ENCODE peak calls at places on chromosome 16, in six cellular contexts. One of them, this sample, is unnamed.

GRCh38 chr16:1929578-1930337 is 11.5 kb upstream of the HS3ST6 start:
- DNase-seq in OCI-LY7: peak; percentile 90
- DNase-seq in omental fat pad: peak; percentile 75
- DNase-seq in smooth muscle cell of the brain vasculature: peak; percentile 41
- DNase-seq in T-cell: peak; percentile 84
- DNase-seq in substantia nigra: peak; percentile 81
- DNase-seq in this sample: no peak

GRCh38 chr16:55663770-55664677 is 8.2 kb downstream of the SLC6A2 start:
- DNase-seq in OCI-LY7: no peak
- DNase-seq in omental fat pad: no peak
- DNase-seq in smooth muscle cell of the brain vasculature: no peak
- DNase-seq in T-cell: no peak
- DNase-seq in substantia nigra: no peak
- DNase-seq in this sample: no peak

GRCh38 chr16:11098601-11099377 is 154.4 kb downstream of the CLEC16A start:
- DNase-seq in OCI-LY7: no peak
- DNase-seq in omental fat pad: no peak
- DNase-seq in smooth muscle cell of the brain vasculature: no peak
- DNase-seq in T-cell: no peak
- DNase-seq in substantia nigra: peak; percentile 39
- DNase-seq in this sample: no peak

GRCh38 chr16:56354746-56355145 is 70.6 kb downstream of the AMFR start:
- DNase-seq in OCI-LY7: no peak
- DNase-seq in omental fat pad: peak; percentile 16
- DNase-seq in smooth muscle cell of the brain vasculature: no peak
- DNase-seq in T-cell: no peak
- DNase-seq in substantia nigra: no peak
- DNase-seq in this sample: no peak

GRCh38 chr16:66927918-66928649 is 2.7 kb upstream of the RRAD start:
- DNase-seq in OCI-LY7: no peak
- DNase-seq in omental fat pad: no peak
- DNase-seq in smooth muscle cell of the brain vasculature: no peak
- DNase-seq in T-cell: no peak
- DNase-seq in substantia nigra: no peak
- DNase-seq in this sample: no peak

GRCh38 chr16:1510272-1510671 is 17.1 kb downstream of the TELO2 start:
- DNase-seq in OCI-LY7: no peak
- DNase-seq in omental fat pad: no peak
- DNase-seq in smooth muscle cell of the brain vasculature: no peak
- DNase-seq in T-cell: no peak
- DNase-seq in substantia nigra: no peak
- DNase-seq in this sample: no peak

GRCh38 chr16:10992112-10992511 is 47.7 kb downstream of the CLEC16A start:
- DNase-seq in OCI-LY7: no peak
- DNase-seq in omental fat pad: no peak
- DNase-seq in smooth muscle cell of the brain vasculature: peak; percentile 12
- DNase-seq in T-cell: no peak
- DNase-seq in substantia nigra: no peak
- DNase-seq in this sample: no peak

GRCh38 chr16:962901-963814 is 7.6 kb downstream of the LMF1 start:
- DNase-seq in OCI-LY7: no peak
- DNase-seq in omental fat pad: no peak
- DNase-seq in smooth muscle cell of the brain vasculature: no peak
- DNase-seq in T-cell: no peak
- DNase-seq in substantia nigra: no peak
- DNase-seq in this sample: no peak

GRCh38 chr16:81650982-81651562 is 128.0 kb upstream of the PLCG2 start:
- DNase-seq in OCI-LY7: no peak
- DNase-seq in omental fat pad: no peak
- DNase-seq in smooth muscle cell of the brain vasculature: no peak
- DNase-seq in T-cell: no peak
- DNase-seq in substantia nigra: no peak
- DNase-seq in this sample: no peak

GRCh38 chr16:21260870-21261791 is 17.0 kb downstream of the CRYM start:
- DNase-seq in OCI-LY7: no peak
- DNase-seq in omental fat pad: no peak
- DNase-seq in smooth muscle cell of the brain vasculature: no peak
- DNase-seq in T-cell: no peak
- DNase-seq in substantia nigra: no peak
- DNase-seq in this sample: no peak

GRCh38 chr16:85995591-85996461 is 96.9 kb downstream of the IRF8 start:
- DNase-seq in OCI-LY7: peak; percentile 69
- DNase-seq in omental fat pad: no peak
- DNase-seq in smooth muscle cell of the brain vasculature: no peak
- DNase-seq in T-cell: no peak
- DNase-seq in substantia nigra: no peak
- DNase-seq in this sample: no peak

GRCh38 chr16:12681653-12682052 is 122.0 kb downstream of the CPPED1 start:
- DNase-seq in OCI-LY7: no peak
- DNase-seq in omental fat pad: no peak
- DNase-seq in smooth muscle cell of the brain vasculature: no peak
- DNase-seq in T-cell: no peak
- DNase-seq in substantia nigra: no peak
- DNase-seq in this sample: no peak

GRCh38 chr16:64092284-64092683 is 1029.6 kb downstream of the CDH11 start:
- DNase-seq in OCI-LY7: no peak
- DNase-seq in omental fat pad: no peak
- DNase-seq in smooth muscle cell of the brain vasculature: no peak
- DNase-seq in T-cell: no peak
- DNase-seq in substantia nigra: no peak
- DNase-seq in this sample: no peak

GRCh38 chr16:3187798-3188674 is at the start of gene OR1F1:
- DNase-seq in OCI-LY7: no peak
- DNase-seq in omental fat pad: no peak
- DNase-seq in smooth muscle cell of the brain vasculature: no peak
- DNase-seq in T-cell: peak; percentile 36
- DNase-seq in substantia nigra: no peak
- DNase-seq in this sample: peak; percentile 65

GRCh38 chr16:46903255-46903905 is 19.2 kb downstream of the GPT2 start:
- DNase-seq in OCI-LY7: no peak
- DNase-seq in omental fat pad: no peak
- DNase-seq in smooth muscle cell of the brain vasculature: no peak
- DNase-seq in T-cell: no peak
- DNase-seq in substantia nigra: no peak
- DNase-seq in this sample: no peak

GRCh38 chr16:90084215-90084614 is 7.1 kb upstream of the PRDM7 start:
- DNase-seq in OCI-LY7: no peak
- DNase-seq in omental fat pad: no peak
- DNase-seq in smooth muscle cell of the brain vasculature: no peak
- DNase-seq in T-cell: no peak
- DNase-seq in substantia nigra: no peak
- DNase-seq in this sample: no peak

This sample was measured in SK-N-MC.